ENCODE peak calls at places on chromosomes 6 and 20, in seven cellular contexts. One of them, this sample, is unnamed.

GRCh38 chr6:13268914-13269532 is 59.3 kb downstream of the TBC1D7 start:
- DNase-seq in stimulated activated CD4-positive, alpha-beta T cell treated with anti-CD3 and anti-CD28 coated beads, Interleukin-4, amount 100 ng/mL, for 4 hours: no peak
- DNase-seq in KBM-7: no peak
- DNase-seq in effector CD8-positive, alpha-beta T cell: no peak
- DNase-seq in COR-L47: no peak
- DNase-seq in kidney glomerular epithelial cell: peak; percentile 48
- DNase-seq in esophagus squamous epithelium: no peak
- DNase-seq in this sample: no peak

GRCh38 chr20:56979125-56979524 is 287.3 kb downstream of the BMP7 start:
- DNase-seq in stimulated activated CD4-positive, alpha-beta T cell treated with anti-CD3 and anti-CD28 coated beads, Interleukin-4, amount 100 ng/mL, for 4 hours: no peak
- DNase-seq in KBM-7: no peak
- DNase-seq in effector CD8-positive, alpha-beta T cell: no peak
- DNase-seq in COR-L47: no peak
- DNase-seq in kidney glomerular epithelial cell: no peak
- DNase-seq in esophagus squamous epithelium: no peak
- DNase-seq in this sample: no peak

GRCh38 chr20:11267131-11267761 is 593.4 kb upstream of the JAG1 start:
- DNase-seq in stimulated activated CD4-positive, alpha-beta T cell treated with anti-CD3 and anti-CD28 coated beads, Interleukin-4, amount 100 ng/mL, for 4 hours: no peak
- DNase-seq in KBM-7: peak; percentile 2
- DNase-seq in effector CD8-positive, alpha-beta T cell: no peak
- DNase-seq in COR-L47: no peak
- DNase-seq in kidney glomerular epithelial cell: peak; percentile 98
- DNase-seq in esophagus squamous epithelium: no peak
- DNase-seq in this sample: no peak

GRCh38 chr6:152070556-152070955 is 263.1 kb downstream of the ESR1 start:
- DNase-seq in stimulated activated CD4-positive, alpha-beta T cell treated with anti-CD3 and anti-CD28 coated beads, Interleukin-4, amount 100 ng/mL, for 4 hours: no peak
- DNase-seq in KBM-7: no peak
- DNase-seq in effector CD8-positive, alpha-beta T cell: no peak
- DNase-seq in COR-L47: no peak
- DNase-seq in kidney glomerular epithelial cell: no peak
- DNase-seq in esophagus squamous epithelium: no peak
- DNase-seq in this sample: no peak

GRCh38 chr20:25065625-25066338 is 7.8 kb upstream of the ACSS1 start:
- DNase-seq in stimulated activated CD4-positive, alpha-beta T cell treated with anti-CD3 and anti-CD28 coated beads, Interleukin-4, amount 100 ng/mL, for 4 hours: peak; percentile 52
- DNase-seq in KBM-7: peak; percentile 89
- DNase-seq in effector CD8-positive, alpha-beta T cell: peak; percentile 44
- DNase-seq in COR-L47: peak; percentile 38
- DNase-seq in kidney glomerular epithelial cell: peak; percentile 40
- DNase-seq in esophagus squamous epithelium: no peak
- DNase-seq in this sample: peak; percentile 38

GRCh38 chr6:143236151-143236788 is 175.6 kb downstream of the AIG1 start:
- DNase-seq in stimulated activated CD4-positive, alpha-beta T cell treated with anti-CD3 and anti-CD28 coated beads, Interleukin-4, amount 100 ng/mL, for 4 hours: no peak
- DNase-seq in KBM-7: no peak
- DNase-seq in effector CD8-positive, alpha-beta T cell: no peak
- DNase-seq in COR-L47: no peak
- DNase-seq in kidney glomerular epithelial cell: no peak
- DNase-seq in esophagus squamous epithelium: no peak
- DNase-seq in this sample: peak; percentile 68

GRCh38 chr6:33984466-33985332 is 161.2 kb downstream of the GRM4 start:
- DNase-seq in stimulated activated CD4-positive, alpha-beta T cell treated with anti-CD3 and anti-CD28 coated beads, Interleukin-4, amount 100 ng/mL, for 4 hours: no peak
- DNase-seq in KBM-7: no peak
- DNase-seq in effector CD8-positive, alpha-beta T cell: no peak
- DNase-seq in COR-L47: no peak
- DNase-seq in kidney glomerular epithelial cell: no peak
- DNase-seq in esophagus squamous epithelium: no peak
- DNase-seq in this sample: no peak

GRCh38 chr20:1267809-1268374 is 1.8 kb downstream of the SNPH start:
- DNase-seq in stimulated activated CD4-positive, alpha-beta T cell treated with anti-CD3 and anti-CD28 coated beads, Interleukin-4, amount 100 ng/mL, for 4 hours: no peak
- DNase-seq in KBM-7: no peak
- DNase-seq in effector CD8-positive, alpha-beta T cell: no peak
- DNase-seq in COR-L47: no peak
- DNase-seq in kidney glomerular epithelial cell: no peak
- DNase-seq in esophagus squamous epithelium: no peak
- DNase-seq in this sample: no peak

GRCh38 chr6:146657432-146657831 is 58.7 kb downstream of the ADGB start:
- DNase-seq in stimulated activated CD4-positive, alpha-beta T cell treated with anti-CD3 and anti-CD28 coated beads, Interleukin-4, amount 100 ng/mL, for 4 hours: no peak
- DNase-seq in KBM-7: no peak
- DNase-seq in effector CD8-positive, alpha-beta T cell: no peak
- DNase-seq in COR-L47: no peak
- DNase-seq in kidney glomerular epithelial cell: no peak
- DNase-seq in esophagus squamous epithelium: no peak
- DNase-seq in this sample: no peak

GRCh38 chr6:113047148-113047547 is 700.0 kb downstream of the RFPL4B start:
- DNase-seq in stimulated activated CD4-positive, alpha-beta T cell treated with anti-CD3 and anti-CD28 coated beads, Interleukin-4, amount 100 ng/mL, for 4 hours: no peak
- DNase-seq in KBM-7: no peak
- DNase-seq in effector CD8-positive, alpha-beta T cell: no peak
- DNase-seq in COR-L47: no peak
- DNase-seq in kidney glomerular epithelial cell: no peak
- DNase-seq in esophagus squamous epithelium: no peak
- DNase-seq in this sample: no peak